ENCODE peak calls at places on chromosome 5, in eight cellular contexts. M, X, N, S, C, J, O and K are unnamed samples.

GRCh38 chr5:41156739-41157138 is 56.6 kb downstream of the C6 start:
- DNase-seq in S (no peak), X (no peak), N (no peak), M (no peak), O (no peak), J (no peak), C (peak; percentile 70), K (no peak)

GRCh38 chr5:83721878-83722779 is 1.5 kb upstream of the HAPLN1 start:
- DNase-seq in N (peak; percentile 79), S (no peak), J (no peak), M (peak; percentile 85), O (peak; percentile 53), X (peak; percentile 81), C (peak; percentile 79), K (peak; percentile 94)

GRCh38 chr5:74212336-74212735 is 428.2 kb downstream of the ENC1 start:
- DNase-seq in J (peak; percentile 35), X (no peak), N (peak; percentile 48), S (no peak), O (peak; percentile 15), M (peak; percentile 67), C (peak; percentile 68), K (no peak)

GRCh38 chr5:36496471-36496870 is 109.9 kb upstream of the SLC1A3 start:
- DNase-seq in X (no peak), C (no peak), O (no peak), S (no peak), J (no peak), M (no peak), N (no peak), K (no peak)

GRCh38 chr5:152532714-152533113 is 127.6 kb upstream of the NMUR2 start:
- DNase-seq in J (peak; percentile 54), O (peak; percentile 18), M (no peak), C (peak; percentile 74), S (no peak), N (peak; percentile 15), X (no peak), K (no peak)

GRCh38 chr5:103186152-103186551 is 66.1 kb downstream of the PPIP5K2 start:
- DNase-seq in M (no peak), N (no peak), X (no peak), J (no peak), C (no peak), S (no peak), O (no peak), K (no peak)

GRCh38 chr5:57895766-57896165 is 413.2 kb upstream of the ACTBL2 start:
- DNase-seq in J (no peak), C (peak; percentile 49), M (no peak), X (no peak), S (no peak), N (no peak), O (no peak), K (no peak)

GRCh38 chr5:78677777-78678668 is 29.5 kb upstream of the LHFPL2 start:
- DNase-seq in S (peak; percentile 64), X (no peak), N (peak; percentile 92), C (peak; percentile 97), J (no peak), M (no peak), O (peak; percentile 48), K (no peak)

GRCh38 chr5:74167206-74167929 is 473.2 kb downstream of the ENC1 start:
- DNase-seq in C (peak; percentile 71), S (no peak), X (no peak), N (peak; percentile 79), M (no peak), J (no peak), O (no peak), K (no peak)

DNA sequence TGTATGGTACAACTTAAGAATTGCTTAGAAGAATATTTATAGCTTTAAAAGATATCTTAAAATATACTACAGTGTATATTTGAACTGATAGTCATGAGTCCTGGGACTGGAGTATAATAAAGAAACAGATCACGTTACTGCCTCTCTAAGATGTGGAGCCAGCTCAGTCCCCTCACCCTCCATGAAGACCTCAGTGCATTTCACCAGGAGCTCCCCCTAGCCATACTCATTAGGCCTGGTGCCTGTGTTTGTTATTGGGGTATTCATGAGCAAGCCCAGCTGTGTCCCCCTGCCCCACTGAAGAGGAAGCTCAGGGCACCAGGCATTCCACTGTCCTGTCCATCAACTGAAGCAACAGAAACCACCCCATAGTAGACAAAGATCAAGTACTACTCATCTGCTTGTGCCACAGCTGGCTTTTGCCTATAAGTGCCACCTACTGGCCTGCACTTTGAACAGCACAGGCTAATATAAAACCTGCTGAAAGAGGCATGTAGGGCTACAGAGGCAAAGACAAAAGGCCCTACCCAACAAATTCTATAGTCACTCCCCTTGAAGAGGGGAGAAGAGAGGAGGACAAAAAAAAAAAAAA is 850.2 kb upstream of the NUDT12 start:
- DNase-seq in J (peak; percentile 20), O (peak; percentile 10), C (peak; percentile 77), M (peak; percentile 43), N (peak; percentile 57), S (no peak), X (no peak), K (no peak)
- TF ChIP-seq CTCF in J (peak; percentile 71), O (peak; percentile 74), C (peak; percentile 90), M (peak; percentile 26), N (peak; percentile 89), S (no peak), X (peak; percentile 86), K (peak; percentile 78)

GRCh38 chr5:147095740-147096139 is 139.1 kb upstream of the STK32A start:
- DNase-seq in M (no peak), J (no peak), N (no peak), S (no peak), C (no peak), X (no peak), O (no peak), K (no peak)

GRCh38 chr5:147101654-147102053 is 133.2 kb upstream of the STK32A start:
- DNase-seq in X (no peak), M (no peak), J (no peak), C (no peak), O (no peak), S (no peak), N (no peak), K (no peak)

GRCh38 chr5:147093138-147093537 is 141.7 kb upstream of the STK32A start:
- DNase-seq in C (peak; percentile 83), S (no peak), N (peak; percentile 7), M (no peak), X (no peak), J (no peak), O (no peak), K (no peak)

DNA sequence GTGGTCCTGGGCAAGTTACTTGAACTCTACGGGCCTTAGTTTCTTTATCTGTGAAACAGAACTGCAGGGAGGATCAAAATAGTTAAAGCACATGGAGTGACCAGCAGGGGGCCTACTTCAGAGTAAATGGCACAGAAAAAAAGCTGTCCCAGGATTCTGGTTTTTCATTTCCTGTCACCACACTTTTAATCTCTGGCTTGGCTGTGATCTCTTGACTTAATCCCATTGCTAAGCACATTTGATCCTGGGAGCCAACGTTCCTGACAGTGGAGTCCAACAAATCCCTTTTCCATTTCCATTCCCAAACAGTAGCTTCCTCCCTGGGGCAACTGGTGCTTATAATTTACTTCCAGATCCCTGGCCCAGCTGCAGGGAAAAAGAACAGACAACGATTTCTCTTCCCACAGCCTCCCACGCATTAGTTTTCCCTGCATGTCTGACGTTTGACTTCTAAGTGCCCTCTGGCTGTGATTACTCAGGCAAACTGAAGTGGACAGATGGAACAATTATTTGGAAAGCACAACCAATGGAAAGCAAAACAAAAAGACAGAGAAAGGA is 136.5 kb upstream of the STK32A start:
- DNase-seq in J (peak; percentile 40), S (no peak), M (peak; percentile 49), N (peak; percentile 19), C (peak; percentile 69), X (no peak), O (peak; percentile 24), K (no peak)
- TF ChIP-seq CTCF in J (peak; percentile 78), S (no peak), M (peak; percentile 79), N (peak; percentile 71), C (peak; percentile 71), X (peak; percentile 45), O (peak; percentile 19), K (peak; percentile 79)

DNA sequence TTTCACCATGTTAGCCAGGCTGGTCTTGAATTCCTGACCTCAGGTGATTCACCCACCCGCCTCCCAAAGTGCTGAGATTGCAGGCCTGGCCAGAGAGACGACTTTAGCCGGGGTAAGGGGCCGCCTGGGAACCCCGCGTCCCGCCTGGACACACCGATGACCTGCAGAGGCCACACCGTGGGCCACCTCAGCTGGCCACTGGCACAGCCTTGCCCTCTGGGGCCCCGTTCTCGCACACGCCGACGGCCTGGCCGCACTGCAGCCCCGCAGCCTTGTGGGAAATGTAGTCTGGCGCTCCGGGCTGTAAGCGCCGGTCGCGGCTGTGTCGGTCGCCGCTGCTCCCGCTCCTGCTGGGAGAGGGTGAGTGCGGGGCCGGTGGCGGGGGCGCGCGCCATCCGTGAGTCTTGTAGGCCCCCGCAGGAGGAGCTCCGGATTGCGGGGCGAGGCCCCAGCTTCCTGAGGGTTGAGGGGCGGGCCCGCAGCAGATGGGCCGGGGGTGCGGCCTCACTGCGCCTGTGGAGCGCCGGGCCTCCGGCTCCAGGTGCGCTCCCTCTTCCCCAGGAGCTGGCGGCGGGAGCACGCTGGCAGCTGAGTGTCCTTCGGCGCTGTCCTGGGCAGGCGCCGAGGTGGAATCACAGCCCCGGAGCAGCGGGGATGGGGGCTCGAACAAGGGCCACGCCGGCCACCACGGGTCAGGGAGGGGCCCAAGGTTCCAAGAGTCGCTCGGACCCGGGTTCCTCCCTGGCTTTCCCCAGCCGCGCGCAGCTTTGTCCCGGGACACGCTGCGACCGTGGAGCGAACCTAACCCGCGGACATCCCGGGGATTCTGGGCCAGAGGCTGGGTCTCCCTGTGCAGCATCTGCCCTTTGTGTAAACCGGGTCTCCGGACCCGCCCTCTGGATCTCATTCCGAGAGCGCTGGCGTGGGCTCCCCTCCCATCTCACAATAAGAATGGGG is at the start of gene ZFP2:
- DNase-seq in J (peak; percentile 33), X (no peak), C (peak; percentile 57), S (peak; percentile 16), O (peak; percentile 21), M (peak; percentile 78), N (peak; percentile 46), K (peak; percentile 82)
- TF ChIP-seq CTCF in J (no peak), X (no peak), C (no peak), S (no peak), O (no peak), M (no peak), N (no peak), K (peak; percentile 10)

GRCh38 chr5:179680780-179681411 is at the start of gene CBY3:
- DNase-seq in J (no peak), X (no peak), O (peak; percentile 6), S (no peak), N (no peak), M (no peak), C (peak; percentile 19), K (no peak)

GRCh38 chr5:179680014-179680779 is 637 bp downstream of the CBY3 start:
- DNase-seq in N (no peak), X (no peak), S (no peak), M (no peak), J (no peak), C (no peak), O (no peak), K (no peak)

GRCh38 chr5:179678238-179679013 is 2.4 kb downstream of the CBY3 start:
- DNase-seq in M (peak; percentile 93), O (peak; percentile 97), S (peak; percentile 92), X (peak; percentile 94), N (peak; percentile 93), J (peak; percentile 97), C (peak; percentile 96), K (peak; percentile 97)

DNA sequence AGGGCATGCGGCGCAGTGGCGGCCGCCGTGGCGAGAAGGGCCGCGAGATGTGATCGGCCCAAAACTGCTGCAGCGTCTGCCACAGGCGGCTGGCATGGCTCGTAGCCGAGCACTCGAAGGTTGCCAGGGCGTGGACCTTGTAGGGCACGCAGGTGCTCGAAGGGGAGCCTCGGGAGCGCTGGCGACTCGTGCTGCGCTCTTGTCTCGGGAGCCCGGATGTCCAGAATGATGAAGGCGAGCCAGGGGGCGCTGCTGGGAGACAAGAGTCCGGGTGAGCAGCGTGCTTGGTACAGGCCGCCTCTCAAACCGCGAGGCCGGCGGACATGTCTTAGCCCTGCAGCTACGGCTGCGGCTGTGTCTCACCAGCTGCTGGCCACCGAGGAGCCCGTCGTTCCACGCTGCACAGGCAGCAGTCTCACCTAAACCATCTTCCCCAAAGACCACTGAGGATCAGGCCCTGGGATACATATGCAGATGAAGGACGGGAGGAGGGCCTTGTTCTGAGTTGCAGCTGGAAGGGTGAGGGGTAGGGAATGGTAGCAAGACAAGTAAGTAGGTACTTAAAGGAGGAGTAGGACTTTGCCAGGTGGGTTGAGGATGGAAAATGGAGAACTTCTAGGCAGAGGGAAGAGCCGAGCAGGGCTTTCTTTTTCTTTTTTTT is 1.7 kb downstream of the CBY3 start:
- DNase-seq in S (peak; percentile 76), X (peak; percentile 76), J (peak; percentile 44), M (peak; percentile 84), N (peak; percentile 57), O (peak; percentile 79), C (peak; percentile 83), K (no peak)
- TF ChIP-seq CTCF in S (no peak), X (peak; percentile 49), J (peak; percentile 55), M (no peak), N (peak; percentile 65), O (peak; percentile 47), C (peak; percentile 61), K (peak; percentile 75)